ENCODE peak calls at places on chromosomes 12 and 14, in four cellular contexts. Z is H7; G is CD8-positive, alpha-beta memory T cell; A is AG04450. Q is an unnamed sample.

GRCh38 chr12:123094349-123095073 is 56.4 kb downstream of the PITPNM2 start:
- DNase-seq in Z (no peak), A (peak; percentile 60), G (no peak), Q (peak; percentile 81)

GRCh38 chr14:65373671-65374039 is 38.9 kb upstream of the FUT8 start:
- DNase-seq in A (no peak), G (no peak), Z (no peak), Q (no peak)

GRCh38 chr14:35879654-35880249 is 53.6 kb downstream of the BRMS1L start:
- DNase-seq in A (no peak), G (peak; percentile 13), Z (peak; percentile 27), Q (no peak)

GRCh38 chr14:51603495-51603894 is 48.2 kb upstream of the FRMD6 start:
- DNase-seq in G (no peak), A (no peak), Z (no peak), Q (no peak)

GRCh38 chr12:49093746-49094103 is 876 bp downstream of the DHH start:
- DNase-seq in A (no peak), Z (peak; percentile 81), G (no peak), Q (no peak)

GRCh38 chr12:53235742-53236442 is 3.9 kb upstream of the RARG start:
- DNase-seq in A (no peak), G (no peak), Z (peak; percentile 65), Q (peak; percentile 17)

GRCh38 chr12:121618659-121619233 is 7.6 kb upstream of the ORAI1 start:
- DNase-seq in A (no peak), G (no peak), Z (no peak), Q (no peak)

GRCh38 chr14:68578597-68578996 is 214.3 kb downstream of the ZFP36L1 start:
- DNase-seq in A (no peak), G (no peak), Z (no peak), Q (no peak)

GRCh38 chr12:131442337-131442918 is 268.5 kb upstream of the SFSWAP start:
- DNase-seq in G (no peak), A (no peak), Z (no peak), Q (no peak)

GRCh38 chr14:74616996-74617700 is 5.1 kb upstream of the LTBP2 start:
- DNase-seq in A (no peak), Z (peak; percentile 47), G (no peak), Q (no peak)

GRCh38 chr12:1927751-1928351 is 9.4 kb upstream of the CACNA2D4 start:
- DNase-seq in G (no peak), A (no peak), Z (no peak), Q (no peak)

GRCh38 chr14:100069161-100069800 is 4.1 kb downstream of the EVL start:
- DNase-seq in G (no peak), Z (no peak), A (no peak), Q (no peak)

GRCh38 chr12:121189061-121189886 is 20.7 kb upstream of the P2RX4 start:
- DNase-seq in G (no peak), Z (peak; percentile 32), A (no peak), Q (no peak)

GRCh38 chr12:4407136-4407535 is 27.6 kb upstream of the FGF23 start:
- DNase-seq in A (no peak), Z (no peak), G (no peak), Q (no peak)

GRCh38 chr12:57552692-57553321 is 3.0 kb downstream of the KIF5A start:
- DNase-seq in A (no peak), G (no peak), Z (no peak), Q (no peak)

GRCh38 chr12:94558612-94559011 is 91.7 kb downstream of the TMCC3 start:
- DNase-seq in G (no peak), Z (no peak), A (no peak), Q (no peak)

GRCh38 chr12:94553130-94553519 is 93.5 kb upstream of the CEP83 start:
- DNase-seq in Z (no peak), G (no peak), A (no peak), Q (no peak)

GRCh38 chr12:94557896-94558295 is 92.5 kb downstream of the TMCC3 start:
- DNase-seq in G (no peak), A (no peak), Z (no peak), Q (no peak)

GRCh38 chr12:94553875-94554274 is 94.2 kb upstream of the CEP83 start:
- DNase-seq in G (no peak), A (no peak), Z (no peak), Q (no peak)

DNA sequence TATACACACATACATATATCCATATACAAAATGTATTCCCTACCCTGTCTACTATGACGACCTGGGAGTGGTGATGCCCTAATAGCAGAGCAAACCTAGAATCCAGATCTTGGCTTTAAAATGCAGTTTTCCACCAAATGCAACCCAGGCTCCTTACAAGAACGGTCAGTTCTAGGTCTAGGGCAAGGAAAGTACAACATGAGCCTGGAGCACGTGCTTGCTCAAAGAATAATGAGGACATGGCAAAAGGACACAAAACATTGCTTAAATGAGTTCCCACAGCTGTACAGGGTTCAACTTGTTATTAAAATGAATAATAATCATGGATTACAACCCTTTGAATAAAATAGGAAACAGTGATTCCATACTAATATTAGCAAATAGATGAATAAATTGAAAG is 94.7 kb downstream of the TMCC3 start:
- DNase-seq in G (no peak), Z (no peak), A (no peak), Q (no peak)
- H3K27me3 ChIP-seq in G (no peaks in the 10 kb centered on the region), Z (no peaks in the 10 kb centered on the region), A (peaks cover 23% of the 10 kb centered on the region), Q (no peaks in the 10 kb centered on the region)

DNA sequence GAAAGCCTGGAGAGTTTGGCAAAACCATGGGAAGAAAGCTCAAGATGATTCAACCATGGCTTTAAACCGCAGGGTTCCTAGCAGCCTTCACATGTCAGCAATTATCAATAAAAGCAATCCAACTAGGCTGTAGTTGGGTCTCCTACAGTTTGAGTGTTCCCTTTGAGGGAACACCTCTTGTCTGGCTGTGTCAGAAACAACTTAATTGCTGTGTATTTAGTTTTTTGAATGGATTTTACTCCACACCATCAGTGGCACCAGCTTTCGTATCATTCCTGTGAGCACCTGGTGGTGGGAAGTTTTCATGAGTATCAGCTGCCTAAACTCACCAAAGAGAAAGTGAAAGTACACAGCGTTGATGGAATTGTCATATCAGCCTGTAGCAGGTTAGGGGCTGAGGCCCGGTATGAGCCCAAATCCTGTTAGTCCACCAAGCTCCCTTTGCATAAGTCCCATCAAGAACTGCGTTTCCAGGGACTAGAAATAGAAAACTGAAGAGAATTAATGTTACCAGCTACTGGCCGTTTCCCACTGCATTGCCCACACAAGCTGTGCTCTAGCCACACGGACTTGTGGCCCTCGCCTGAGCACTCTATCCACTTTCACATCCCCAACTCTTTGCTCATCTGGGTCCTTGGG is 10.9 kb upstream of the IL26 start:
- DNase-seq in Z (no peak), G (peak; percentile 62), A (no peak), Q (no peak)
- H3K4me3 ChIP-seq in Z (no peak overlapping the region), G (peak overlapping the region; percentile 52), A (no peak overlapping the region), Q (peak overlapping the region; percentile 54)

DNA sequence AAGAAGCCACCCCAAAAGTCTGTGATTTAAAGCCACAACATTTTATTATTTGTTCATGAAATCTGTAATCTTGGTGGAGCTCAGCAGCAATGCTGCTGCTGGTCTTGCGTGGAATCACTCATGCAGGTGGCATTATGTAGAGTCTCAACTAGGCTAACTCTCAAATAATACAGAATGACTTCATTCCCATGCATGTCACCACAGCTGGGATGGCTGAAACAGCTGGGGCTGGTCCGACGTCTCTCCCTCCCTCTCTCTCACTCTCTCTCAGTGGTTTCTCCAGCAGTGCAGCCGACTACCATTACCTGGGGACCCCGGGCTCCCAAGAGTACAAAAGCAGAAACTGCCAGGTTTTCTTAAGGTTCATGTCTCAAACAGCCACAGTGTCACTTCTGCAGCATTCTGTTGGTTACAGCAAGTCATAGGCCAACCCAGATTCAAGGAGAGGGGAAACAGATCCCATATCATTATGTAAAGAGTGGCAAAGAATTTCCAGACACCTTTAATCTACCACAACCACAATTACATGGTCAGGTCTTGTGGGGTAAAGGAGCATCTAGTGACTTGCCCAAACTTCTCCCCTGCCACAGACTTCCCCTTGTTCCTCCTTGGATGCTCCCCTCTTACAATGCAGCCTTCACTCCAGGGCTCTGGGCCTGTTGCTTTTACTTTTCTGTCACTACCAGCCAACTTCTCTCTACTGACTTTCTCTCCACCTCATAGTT is 192.0 kb upstream of the HMGA2 start:
- DNase-seq in Z (no peak), A (no peak), G (no peak), Q (no peak)
- H3K27me3 ChIP-seq in Z (no peaks in the 10 kb centered on the region), A (no peaks in the 10 kb centered on the region), G (no peaks in the 10 kb centered on the region), Q (no peaks in the 10 kb centered on the region)

DNA sequence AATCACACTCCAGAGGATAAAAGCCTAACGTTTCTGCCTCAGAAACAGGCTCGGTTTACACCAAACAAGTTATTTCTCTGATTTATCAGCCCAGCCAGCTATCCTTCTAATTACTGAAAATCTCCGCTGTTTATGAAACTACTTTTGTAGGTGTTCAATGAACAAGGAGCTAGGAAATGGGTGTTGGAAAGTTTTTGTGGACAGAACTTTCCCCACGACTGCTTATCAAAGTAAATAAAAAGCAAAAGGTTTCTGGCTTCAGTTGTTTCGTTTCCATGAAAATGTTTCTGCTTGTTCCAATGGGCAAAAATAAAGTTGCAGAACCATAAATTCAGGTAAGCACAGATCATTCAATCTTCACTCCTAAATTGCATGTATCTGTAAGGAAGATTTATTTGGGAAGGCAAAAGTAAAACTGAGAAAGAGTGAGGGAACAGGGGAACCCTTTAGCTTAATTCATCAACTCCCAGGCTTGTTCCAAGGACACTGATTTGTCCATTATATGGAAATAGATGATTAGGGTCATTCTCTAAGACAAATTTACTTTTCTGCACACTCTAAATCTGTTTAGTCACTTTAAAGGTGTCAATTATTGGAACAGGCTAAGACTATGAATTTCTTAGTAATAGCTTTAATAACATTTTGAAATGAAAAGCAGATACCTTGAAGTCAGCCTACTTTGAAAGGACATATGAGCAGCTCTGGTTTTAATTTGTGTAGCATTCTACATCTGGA is 175.9 kb upstream of the CDKN3 start:
- DNase-seq in Z (no peak), A (no peak), G (no peak), Q (no peak)
- H3K4me3 ChIP-seq in Z (no peak overlapping the region), A (no peak overlapping the region), G (no peak overlapping the region), Q (peak overlapping the region; percentile 44)

GRCh38 chr14:61321385-61322010 is at the start of gene PRKCH:
- DNase-seq in G (peak; percentile 86), Z (peak; percentile 89), A (no peak), Q (peak; percentile 85)

GRCh38 chr14:61320806-61321384 is 484 bp upstream of the PRKCH start:
- DNase-seq in A (no peak), Z (peak; percentile 40), G (peak; percentile 31), Q (peak; percentile 60)

GRCh38 chr14:61323970-61324369 is 2.6 kb downstream of the PRKCH start:
- DNase-seq in A (no peak), Z (no peak), G (no peak), Q (no peak)

GRCh38 chr14:61322799-61323290 is 1.5 kb downstream of the PRKCH start:
- DNase-seq in G (peak; percentile 77), A (no peak), Z (peak; percentile 57), Q (no peak)

GRCh38 chr14:61322011-61322798 is 826 bp downstream of the PRKCH start:
- DNase-seq in G (no peak), Z (peak; percentile 55), A (no peak), Q (peak; percentile 71)
- H3K27me3 ChIP-seq in G (no peaks in the 10 kb centered on the region), Z (peaks cover 29% of the 10 kb centered on the region), A (peaks cover 39% of the 10 kb centered on the region), Q (no peaks in the 10 kb centered on the region)